ENCODE peak calls at places on chromosomes 2 and 18, in five cellular contexts. E, Z, N, M and S are unnamed samples.

GRCh38 chr2:216606551-216607527 is 26.4 kb upstream of the IGFBP2 start:
- DNase-seq in E (no peak), Z (no peak), N (no peak), M (peak), S (peak)

GRCh38 chr2:211673054-211673628 is 865.5 kb downstream of the ERBB4 start:
- DNase-seq in E (no peak), Z (no peak), N (no peak), M (no peak), S (no peak)

GRCh38 chr18:12391487-12392136 is 14.6 kb upstream of the AFG3L2 start:
- DNase-seq in E (peak), Z (peak), N (peak), M (peak), S (peak)

GRCh38 chr2:177604291-177605065 is 211.9 kb downstream of the AGPS start:
- DNase-seq in E (peak), Z (peak), N (peak), M (peak), S (peak)

GRCh38 chr2:168184896-168185513 is 62.4 kb downstream of the STK39 start:
- DNase-seq in E (no peak), Z (no peak), N (no peak), M (no peak), S (no peak)

GRCh38 chr2:241500431-241500975 is 7.9 kb downstream of the STK25 start:
- DNase-seq in E (no peak), Z (no peak), N (no peak), M (no peak), S (no peak)

GRCh38 chr2:109351164-109351756 is 222.3 kb downstream of the SH3RF3 start:
- DNase-seq in E (no peak), Z (no peak), N (peak), M (no peak), S (no peak)

GRCh38 chr2:181916726-181917377 is 25.3 kb downstream of the ITPRID2 start:
- DNase-seq in E (peak), Z (no peak), N (peak), M (no peak), S (no peak)

GRCh38 chr18:73119574-73119973 is 251.8 kb upstream of the NETO1 start:
- DNase-seq in E (no peak), Z (no peak), N (no peak), M (no peak), S (no peak)

GRCh38 chr2:170224692-170225091 is 46.7 kb downstream of the MYO3B start:
- DNase-seq in E (no peak), Z (no peak), N (no peak), M (peak), S (no peak)

GRCh38 chr18:77079088-77079487 is 53.5 kb downstream of the MBP start:
- DNase-seq in E (no peak), Z (no peak), N (no peak), M (no peak), S (no peak)

GRCh38 chr18:65592419-65592818 is 158.4 kb upstream of the CDH7 start:
- DNase-seq in E (no peak), Z (no peak), N (no peak), M (no peak), S (no peak)

GRCh38 chr18:9925369-9925768 is 11.6 kb downstream of the VAPA start:
- DNase-seq in E (no peak), Z (no peak), N (peak), M (no peak), S (no peak)

GRCh38 chr2:241229563-241230401 is 41.3 kb downstream of the ANO7 start:
- DNase-seq in E (no peak), Z (no peak), N (no peak), M (no peak), S (no peak)

GRCh38 chr2:239913632-239914417 is 111.3 kb downstream of the NDUFA10 start:
- DNase-seq in E (no peak), Z (no peak), N (no peak), M (no peak), S (no peak)

GRCh38 chr2:239835056-239835455 is 190.1 kb downstream of the NDUFA10 start:
- DNase-seq in E (no peak), Z (no peak), N (no peak), M (no peak), S (no peak)

GRCh38 chr18:10985689-10986088 is 163.7 kb downstream of the PIEZO2 start:
- DNase-seq in E (no peak), Z (no peak), N (no peak), M (no peak), S (no peak)